ENCODE peak calls at places on chromosomes 6 and 20, in four cellular contexts. C is lower lobe of right lung, N is upper lobe of left lung, I is heart right ventricle. G is an unnamed sample.

GRCh38 chr6:129893513-129894098 is 32.5 kb upstream of the TMEM244 start:
- DNase-seq in I (no peak), C (no peak), N (no peak), G (no peak)

GRCh38 chr6:35970181-35970580 is 49.3 kb upstream of the SRPK1 start:
- DNase-seq in C (no peak), N (no peak), I (no peak), G (no peak)

GRCh38 chr6:13237318-13237717 is 91.0 kb downstream of the TBC1D7 start:
- DNase-seq in C (no peak), N (no peak), I (no peak), G (no peak)

GRCh38 chr20:64153861-64154589 is 10.2 kb upstream of the MYT1 start:
- DNase-seq in I (no peak), C (no peak), N (no peak), G (no peak)

GRCh38 chr6:83008631-83009030 is 57.0 kb downstream of the UBE3D start:
- DNase-seq in I (no peak), C (no peak), N (no peak), G (no peak)

GRCh38 chr6:84581494-84582259 is 182.7 kb downstream of the TBX18 start:
- DNase-seq in N (no peak), C (no peak), I (no peak), G (no peak)

GRCh38 chr6:29561091-29561490 is 1.6 kb upstream of the UBD start:
- DNase-seq in C (no peak), N (no peak), I (no peak), G (no peak)

GRCh38 chr6:101080597-101080996 is 199.5 kb upstream of the ASCC3 start:
- DNase-seq in C (no peak), I (no peak), N (no peak), G (no peak)

GRCh38 chr6:44023586-44024454 is 103.4 kb downstream of the MRPL14 start:
- DNase-seq in C (peak; percentile 14), N (no peak), I (no peak), G (no peak)

GRCh38 chr6:33070909-33071308 is 2.5 kb downstream of the HLA-DPA1 start:
- DNase-seq in N (no peak), C (no peak), I (no peak), G (no peak)

GRCh38 chr6:110645685-110646418 is 169.4 kb downstream of the CDK19 start:
- DNase-seq in C (no peak), I (no peak), N (no peak), G (no peak)

GRCh38 chr20:62195072-62195400 is 12.2 kb downstream of the MTG2 start:
- DNase-seq in C (no peak), I (no peak), N (no peak), G (no peak)

GRCh38 chr6:53103993-53104675 is 38.9 kb downstream of the FBXO9 start:
- DNase-seq in I (no peak), N (no peak), C (no peak), G (no peak)

GRCh38 chr6:25056130-25056529 is 120.4 kb upstream of the RIPOR2 start:
- DNase-seq in C (peak; percentile 56), N (peak; percentile 56), I (peak; percentile 10), G (peak; percentile 32)

GRCh38 chr6:107604549-107604948 is 114.6 kb downstream of the SOBP start:
- DNase-seq in I (no peak), N (no peak), C (no peak), G (no peak)

GRCh38 chr6:21085643-21086042 is 507.9 kb upstream of the SOX4 start:
- DNase-seq in I (no peak), C (no peak), N (no peak), G (no peak)

GRCh38 chr6:85641522-85641915 is 1.2 kb downstream of the SYNCRIP start:
- DNase-seq in N (no peak), I (no peak), C (no peak), G (no peak)

GRCh38 chr20:57712851-57713504 is 3.2 kb upstream of the PMEPA1 start:
- DNase-seq in C (no peak), I (no peak), N (no peak), G (no peak)

GRCh38 chr20:9185511-9185910 is 116.6 kb downstream of the PLCB4 start:
- DNase-seq in I (no peak), C (no peak), N (no peak), G (no peak)

GRCh38 chr6:24489881-24490280 is 503 bp upstream of the GPLD1 start:
- DNase-seq in I (no peak), C (no peak), N (peak; percentile 69), G (no peak)

GRCh38 chr6:7615611-7616383 is 25.8 kb downstream of the SNRNP48 start:
- DNase-seq in I (no peak), C (no peak), N (no peak), G (no peak)

GRCh38 chr6:148905111-148905870 is 158.5 kb downstream of the UST start:
- DNase-seq in N (no peak), I (no peak), C (no peak), G (no peak)

GRCh38 chr20:50826121-50826520 is 31.3 kb downstream of the BCAS4 start:
- DNase-seq in I (no peak), C (no peak), N (no peak), G (no peak)

GRCh38 chr20:6708010-6708409 is 59.5 kb upstream of the BMP2 start:
- DNase-seq in N (peak; percentile 84), C (peak; percentile 82), I (peak; percentile 50), G (no peak)

GRCh38 chr6:112038756-112039430 is 15.0 kb upstream of the CCN6 start:
- DNase-seq in C (no peak), N (no peak), I (no peak), G (no peak)

GRCh38 chr6:147022041-147022440 is 182.2 kb upstream of the STXBP5 start:
- DNase-seq in C (no peak), N (no peak), I (no peak), G (no peak)

GRCh38 chr6:148520109-148520841 is 177.6 kb downstream of the SASH1 start:
- DNase-seq in I (no peak), N (no peak), C (no peak), G (no peak)

GRCh38 chr20:47747663-47748031 is 37.6 kb downstream of the SULF2 start:
- DNase-seq in C (no peak), I (no peak), N (no peak), G (no peak)

GRCh38 chr6:108627692-108628565 is 67.2 kb downstream of the FOXO3 start:
- DNase-seq in N (no peak), C (no peak), I (no peak), G (no peak)

GRCh38 chr6:84417261-84417660 is 189.8 kb upstream of the CEP162 start:
- DNase-seq in N (no peak), C (no peak), I (no peak), G (no peak)

GRCh38 chr20:10936786-10937185 is 263.0 kb upstream of the JAG1 start:
- DNase-seq in I (no peak), C (no peak), N (no peak), G (no peak)

GRCh38 chr6:144662812-144663211 is 377.7 kb downstream of the UTRN start:
- DNase-seq in C (no peak), I (no peak), N (no peak), G (no peak)

GRCh38 chr6:112027942-112028674 is 25.8 kb upstream of the CCN6 start:
- DNase-seq in N (no peak), C (no peak), I (no peak), G (no peak)

GRCh38 chr20:37291724-37292126 is 2.3 kb downstream of the MANBAL start:
- DNase-seq in N (no peak), C (no peak), I (no peak), G (no peak)

GRCh38 chr6:82878812-82879211 is 186.8 kb downstream of the UBE3D start:
- DNase-seq in C (no peak), I (no peak), N (no peak), G (no peak)

GRCh38 chr6:110682460-110682853 is 132.8 kb downstream of the CDK19 start:
- DNase-seq in I (no peak), C (no peak), N (peak; percentile 67), G (peak; percentile 15)

GRCh38 chr6:36508532-36508931 is 38.7 kb downstream of the STK38 start:
- DNase-seq in I (no peak), N (no peak), C (no peak), G (no peak)

DNA sequence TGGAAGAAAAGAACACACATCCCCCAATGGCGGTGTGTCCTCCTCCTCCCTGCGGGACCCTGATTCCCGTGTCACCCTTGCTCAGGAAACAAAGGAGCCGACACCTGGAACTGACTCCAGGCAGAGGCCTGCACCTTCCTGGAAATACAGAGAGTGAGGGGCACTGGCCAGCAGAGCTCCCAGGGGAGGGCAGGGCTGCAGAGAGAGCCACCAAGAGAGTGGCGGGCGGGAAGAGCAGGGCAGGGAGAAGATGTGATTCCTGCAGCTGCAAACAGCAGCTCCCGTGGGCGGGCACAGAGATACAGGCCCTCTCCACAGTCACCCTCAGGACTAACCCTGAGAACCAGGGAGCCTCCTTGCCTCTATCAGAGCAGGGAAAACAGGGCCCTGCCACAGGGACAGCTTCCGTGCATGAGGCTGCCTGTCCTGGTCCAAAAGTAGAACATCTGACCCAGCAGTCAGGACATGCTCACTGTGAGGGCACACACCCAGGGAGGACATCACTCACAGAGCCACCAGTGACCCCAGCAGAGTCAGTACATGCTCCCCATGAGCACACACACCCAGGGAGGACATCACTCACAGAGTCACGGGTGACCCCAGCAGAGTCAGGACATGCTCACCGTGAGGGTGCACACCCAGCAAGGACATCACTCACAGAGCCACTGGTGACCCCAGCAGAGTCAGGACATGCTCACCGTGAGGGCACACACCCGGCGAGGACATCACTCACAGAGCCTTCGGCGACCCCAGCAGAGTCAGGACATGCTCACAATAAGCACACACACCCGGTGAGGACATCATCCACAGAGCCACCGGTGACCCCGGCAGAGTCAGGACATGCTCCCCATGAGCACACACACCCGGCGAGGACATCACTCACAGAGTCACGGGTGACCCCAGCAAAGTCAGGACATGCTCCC is 193.1 kb downstream of the DLL1 start:
- DNase-seq in N (no peak), I (no peak), C (no peak), G (no peak)
- H3K9me3 ChIP-seq in N (no peaks in the 10 kb centered on the region), I (no peaks in the 10 kb centered on the region), C (no peaks in the 10 kb centered on the region), G (no peaks in the 10 kb centered on the region)

DNA sequence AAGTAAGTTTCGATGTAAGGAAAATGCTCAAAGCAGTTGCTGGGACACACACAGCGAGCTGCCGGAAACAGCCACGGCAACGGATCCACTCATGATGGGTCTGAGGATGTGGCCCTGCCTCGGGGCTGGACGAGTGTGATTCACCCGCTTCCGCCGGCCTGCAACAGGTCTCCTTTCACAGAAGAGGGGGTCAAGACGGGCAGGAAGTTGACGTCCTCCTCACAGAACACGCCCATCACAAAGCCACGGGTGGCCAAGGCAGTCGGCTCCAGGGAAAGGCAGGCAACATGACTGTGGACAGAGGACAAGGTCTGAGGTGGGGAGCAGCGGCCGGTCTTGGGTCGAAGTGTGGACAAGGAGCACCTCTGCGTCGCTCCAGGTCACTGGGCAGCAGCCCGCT is 29.9 kb upstream of the SMOC2 start:
- DNase-seq in C (no peak), N (no peak), I (no peak), G (no peak)
- H3K9me3 ChIP-seq in C (no peaks in the 10 kb centered on the region), N (no peaks in the 10 kb centered on the region), I (no peaks in the 10 kb centered on the region), G (no peaks in the 10 kb centered on the region)

GRCh38 chr20:61230-61629 is 26.2 kb upstream of the DEFB125 start:
- DNase-seq in C (no peak), I (no peak), N (no peak), G (no peak)
- H3K9me3 ChIP-seq in C (no peaks in the 10 kb centered on the region), I (no peaks in the 10 kb centered on the region), N (no peaks in the 10 kb centered on the region), G (peaks cover 2% of the 10 kb centered on the region)

GRCh38 chr20:45163071-45163803 is 11.5 kb upstream of the PI3 start:
- DNase-seq in I (no peak), N (no peak), C (no peak), G (no peak)
- H3K9me3 ChIP-seq in I (no peaks in the 10 kb centered on the region), N (peaks cover 21% of the 10 kb centered on the region), C (peaks cover 19% of the 10 kb centered on the region), G (no peaks in the 10 kb centered on the region)